ENCODE peak calls at places on chromosomes 3 and 15, in six cellular contexts. One of them, this sample, is unnamed.

GRCh38 chr3:81743096-81744025 is 18.1 kb downstream of the GBE1 start:
- DNase-seq in GM23338: peak
- DNase-seq in hepatocyte: peak
- DNase-seq in Karpas-422: no peak
- DNase-seq in neuronal stem cell: no peak
- DNase-seq in HCT116: peak
- DNase-seq in this sample: peak

GRCh38 chr15:41620536-41621199 is 39.5 kb upstream of the MGA start:
- DNase-seq in HCT116: no peak
- DNase-seq in Karpas-422: peak
- DNase-seq in hepatocyte: no peak
- DNase-seq in GM23338: peak
- DNase-seq in neuronal stem cell: peak
- DNase-seq in this sample: no peak

GRCh38 chr15:37773111-37773860 is 161.2 kb upstream of the TMCO5A start:
- DNase-seq in HCT116: no peak
- DNase-seq in Karpas-422: no peak
- DNase-seq in GM23338: no peak
- DNase-seq in neuronal stem cell: no peak
- DNase-seq in hepatocyte: no peak
- DNase-seq in this sample: no peak

GRCh38 chr3:32963871-32964270 is 12.4 kb downstream of the CCR4 start:
- DNase-seq in neuronal stem cell: no peak
- DNase-seq in HCT116: no peak
- DNase-seq in hepatocyte: no peak
- DNase-seq in GM23338: no peak
- DNase-seq in Karpas-422: no peak
- DNase-seq in this sample: peak

GRCh38 chr3:112197131-112197530 is 64.1 kb upstream of the GCSAM start:
- DNase-seq in Karpas-422: no peak
- DNase-seq in hepatocyte: no peak
- DNase-seq in GM23338: peak
- DNase-seq in neuronal stem cell: no peak
- DNase-seq in HCT116: no peak
- DNase-seq in this sample: no peak

GRCh38 chr15:78105541-78106241 is 13.3 kb downstream of the SH2D7 start:
- DNase-seq in hepatocyte: no peak
- DNase-seq in neuronal stem cell: no peak
- DNase-seq in Karpas-422: no peak
- DNase-seq in HCT116: no peak
- DNase-seq in GM23338: no peak
- DNase-seq in this sample: no peak

GRCh38 chr3:10907262-10907661 is 85.3 kb upstream of the SLC6A1 start:
- DNase-seq in GM23338: peak
- DNase-seq in hepatocyte: no peak
- DNase-seq in neuronal stem cell: no peak
- DNase-seq in HCT116: peak
- DNase-seq in Karpas-422: no peak
- DNase-seq in this sample: no peak

GRCh38 chr15:60590935-60591490 is 112.1 kb upstream of the ICE2 start:
- DNase-seq in neuronal stem cell: peak
- DNase-seq in HCT116: no peak
- DNase-seq in Karpas-422: no peak
- DNase-seq in GM23338: peak
- DNase-seq in hepatocyte: peak
- DNase-seq in this sample: no peak

GRCh38 chr3:24318668-24319287 is 175.9 kb downstream of the THRB start:
- DNase-seq in hepatocyte: no peak
- DNase-seq in HCT116: no peak
- DNase-seq in Karpas-422: no peak
- DNase-seq in GM23338: no peak
- DNase-seq in neuronal stem cell: no peak
- DNase-seq in this sample: peak

GRCh38 chr3:59877679-59878427 is 828.0 kb upstream of the CFAP20DC start:
- DNase-seq in HCT116: no peak
- DNase-seq in Karpas-422: no peak
- DNase-seq in neuronal stem cell: no peak
- DNase-seq in GM23338: no peak
- DNase-seq in hepatocyte: no peak
- DNase-seq in this sample: peak

GRCh38 chr3:111712294-111713180 is 117.4 kb upstream of the ZBED2 start:
- DNase-seq in hepatocyte: no peak
- DNase-seq in neuronal stem cell: no peak
- DNase-seq in HCT116: no peak
- DNase-seq in Karpas-422: peak
- DNase-seq in GM23338: no peak
- DNase-seq in this sample: peak

GRCh38 chr15:68391084-68391483 is 40.9 kb downstream of the ITGA11 start:
- DNase-seq in hepatocyte: no peak
- DNase-seq in neuronal stem cell: no peak
- DNase-seq in GM23338: no peak
- DNase-seq in Karpas-422: no peak
- DNase-seq in HCT116: no peak
- DNase-seq in this sample: no peak

GRCh38 chr3:72255736-72256559 is 471.0 kb upstream of the PROK2 start:
- DNase-seq in neuronal stem cell: no peak
- DNase-seq in hepatocyte: peak
- DNase-seq in HCT116: no peak
- DNase-seq in GM23338: peak
- DNase-seq in Karpas-422: peak
- DNase-seq in this sample: no peak

GRCh38 chr15:92383528-92384326 is 10.0 kb upstream of the ST8SIA2 start:
- DNase-seq in GM23338: peak
- DNase-seq in Karpas-422: peak
- DNase-seq in neuronal stem cell: peak
- DNase-seq in hepatocyte: peak
- DNase-seq in HCT116: peak
- DNase-seq in this sample: no peak

GRCh38 chr3:113212155-113212844 is 943 bp downstream of the BOC start:
- DNase-seq in neuronal stem cell: no peak
- DNase-seq in Karpas-422: no peak
- DNase-seq in hepatocyte: peak
- DNase-seq in HCT116: no peak
- DNase-seq in GM23338: peak
- DNase-seq in this sample: no peak

GRCh38 chr15:35630570-35630969 is 84.6 kb upstream of the DPH6 start:
- DNase-seq in Karpas-422: no peak
- DNase-seq in HCT116: no peak
- DNase-seq in hepatocyte: peak
- DNase-seq in neuronal stem cell: no peak
- DNase-seq in GM23338: no peak
- DNase-seq in this sample: no peak

GRCh38 chr3:104388624-104389023 is 978.1 kb upstream of the ALCAM start:
- DNase-seq in Karpas-422: no peak
- DNase-seq in HCT116: no peak
- DNase-seq in hepatocyte: peak
- DNase-seq in GM23338: no peak
- DNase-seq in neuronal stem cell: no peak
- DNase-seq in this sample: no peak

GRCh38 chr3:113304102-113304501 is 92.7 kb downstream of the BOC start:
- DNase-seq in HCT116: no peak
- DNase-seq in neuronal stem cell: no peak
- DNase-seq in hepatocyte: no peak
- DNase-seq in GM23338: no peak
- DNase-seq in Karpas-422: no peak
- DNase-seq in this sample: no peak

GRCh38 chr3:151538706-151539403 is 78.0 kb upstream of the IGSF10 start:
- DNase-seq in GM23338: peak
- DNase-seq in HCT116: no peak
- DNase-seq in hepatocyte: no peak
- DNase-seq in neuronal stem cell: no peak
- DNase-seq in Karpas-422: no peak
- DNase-seq in this sample: no peak

GRCh38 chr15:86439614-86440013 is 359.9 kb downstream of the AGBL1 start:
- DNase-seq in hepatocyte: peak
- DNase-seq in Karpas-422: no peak
- DNase-seq in HCT116: no peak
- DNase-seq in GM23338: no peak
- DNase-seq in neuronal stem cell: no peak
- DNase-seq in this sample: no peak

GRCh38 chr15:72341361-72341760 is 21.4 kb upstream of the CELF6 start:
- DNase-seq in Karpas-422: no peak
- DNase-seq in neuronal stem cell: peak
- DNase-seq in GM23338: peak
- DNase-seq in hepatocyte: peak
- DNase-seq in HCT116: peak
- DNase-seq in this sample: no peak

GRCh38 chr3:58526124-58526957 is 10.6 kb downstream of the ACOX2 start:
- DNase-seq in HCT116: peak
- DNase-seq in hepatocyte: peak
- DNase-seq in GM23338: peak
- DNase-seq in neuronal stem cell: no peak
- DNase-seq in Karpas-422: no peak
- DNase-seq in this sample: peak

GRCh38 chr15:23440596-23440995 is 6.4 kb downstream of the GOLGA6L2 start:
- DNase-seq in hepatocyte: no peak
- DNase-seq in neuronal stem cell: no peak
- DNase-seq in HCT116: no peak
- DNase-seq in GM23338: no peak
- DNase-seq in Karpas-422: no peak
- DNase-seq in this sample: no peak

GRCh38 chr3:188133219-188133618 is 20.7 kb upstream of the LPP start:
- DNase-seq in HCT116: no peak
- DNase-seq in GM23338: no peak
- DNase-seq in Karpas-422: no peak
- DNase-seq in neuronal stem cell: no peak
- DNase-seq in hepatocyte: no peak
- DNase-seq in this sample: no peak

GRCh38 chr3:21944251-21944650 is 193.2 kb upstream of the ZNF385D start:
- DNase-seq in HCT116: no peak
- DNase-seq in GM23338: no peak
- DNase-seq in Karpas-422: no peak
- DNase-seq in hepatocyte: no peak
- DNase-seq in neuronal stem cell: peak
- DNase-seq in this sample: no peak

GRCh38 chr3:148054999-148055398 is 642.7 kb upstream of the AGTR1 start:
- DNase-seq in GM23338: no peak
- DNase-seq in hepatocyte: no peak
- DNase-seq in neuronal stem cell: no peak
- DNase-seq in HCT116: no peak
- DNase-seq in Karpas-422: no peak
- DNase-seq in this sample: no peak

GRCh38 chr3:118945834-118946233 is 88.8 kb downstream of the IGSF11 start:
- DNase-seq in hepatocyte: no peak
- DNase-seq in HCT116: no peak
- DNase-seq in GM23338: no peak
- DNase-seq in neuronal stem cell: no peak
- DNase-seq in Karpas-422: no peak
- DNase-seq in this sample: no peak

GRCh38 chr15:50222181-50222580 is 40.2 kb downstream of the SLC27A2 start:
- DNase-seq in Karpas-422: no peak
- DNase-seq in hepatocyte: no peak
- DNase-seq in neuronal stem cell: no peak
- DNase-seq in GM23338: no peak
- DNase-seq in HCT116: no peak
- DNase-seq in this sample: no peak

GRCh38 chr3:107085261-107085660 is 292.0 kb upstream of the CCDC54 start:
- DNase-seq in neuronal stem cell: no peak
- DNase-seq in GM23338: no peak
- DNase-seq in HCT116: no peak
- DNase-seq in Karpas-422: no peak
- DNase-seq in hepatocyte: no peak
- DNase-seq in this sample: no peak

GRCh38 chr3:4825572-4826236 is 153.5 kb upstream of the BHLHE40 start:
- DNase-seq in neuronal stem cell: no peak
- DNase-seq in Karpas-422: no peak
- DNase-seq in hepatocyte: no peak
- DNase-seq in HCT116: no peak
- DNase-seq in GM23338: no peak
- DNase-seq in this sample: no peak
- H2AFZ ChIP-seq in neuronal stem cell: no peak
- H2AFZ ChIP-seq in Karpas-422: no peak
- H2AFZ ChIP-seq in hepatocyte: no peak
- H2AFZ ChIP-seq in HCT116: no peak
- H2AFZ ChIP-seq in GM23338: no peak
- H2AFZ ChIP-seq in this sample: peak

DNA sequence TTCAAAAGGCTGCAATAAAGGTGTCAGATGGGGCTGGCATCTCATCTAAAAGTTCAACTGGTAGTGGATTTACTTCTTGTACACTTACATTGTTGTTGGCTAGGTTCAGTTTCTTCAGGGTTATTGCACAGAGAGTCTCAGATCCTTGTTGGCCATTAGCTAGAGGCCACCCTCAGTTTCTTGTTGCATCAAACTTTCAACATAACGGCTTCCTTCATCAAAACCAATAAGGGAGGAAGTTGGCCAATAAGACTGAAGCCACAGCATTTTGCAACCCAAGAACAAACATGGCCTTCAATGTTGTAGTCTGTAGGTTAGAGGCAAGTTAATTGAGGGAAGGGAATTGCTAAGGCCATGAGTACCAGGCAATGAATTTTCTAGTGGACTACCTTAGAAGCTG is 218.0 kb downstream of the ZBBX start:
- DNase-seq in Karpas-422: no peak
- DNase-seq in HCT116: no peak
- DNase-seq in neuronal stem cell: no peak
- DNase-seq in hepatocyte: no peak
- DNase-seq in GM23338: no peak
- DNase-seq in this sample: no peak
- H2AFZ ChIP-seq in Karpas-422: no peak
- H2AFZ ChIP-seq in HCT116: no peak
- H2AFZ ChIP-seq in neuronal stem cell: no peak
- H2AFZ ChIP-seq in hepatocyte: no peak
- H2AFZ ChIP-seq in GM23338: no peak
- H2AFZ ChIP-seq in this sample: no peak

DNA sequence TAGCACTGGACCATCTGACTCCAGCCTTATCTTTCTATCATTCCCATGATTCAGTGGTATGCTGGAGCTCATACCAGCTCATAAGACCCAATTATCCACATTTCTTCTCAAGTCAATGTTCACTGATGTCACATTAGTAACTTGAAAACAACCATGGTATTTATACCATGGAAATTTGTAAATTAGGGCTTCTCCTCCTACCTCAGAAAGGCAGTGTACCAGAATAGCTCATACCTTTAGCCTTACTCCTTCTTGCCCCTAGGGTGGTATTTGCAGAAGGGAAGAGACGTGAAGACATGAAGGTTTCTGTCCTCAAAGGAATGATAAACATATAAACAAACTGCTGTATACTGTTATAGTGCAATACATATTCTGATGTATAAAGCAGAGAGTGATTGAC is 114.2 kb downstream of the NEK11 start:
- DNase-seq in GM23338: no peak
- DNase-seq in HCT116: no peak
- DNase-seq in Karpas-422: no peak
- DNase-seq in neuronal stem cell: no peak
- DNase-seq in hepatocyte: no peak
- DNase-seq in this sample: no peak
- H2AFZ ChIP-seq in GM23338: no peak
- H2AFZ ChIP-seq in HCT116: no peak
- H2AFZ ChIP-seq in Karpas-422: no peak
- H2AFZ ChIP-seq in neuronal stem cell: no peak
- H2AFZ ChIP-seq in hepatocyte: no peak
- H2AFZ ChIP-seq in this sample: no peak

DNA sequence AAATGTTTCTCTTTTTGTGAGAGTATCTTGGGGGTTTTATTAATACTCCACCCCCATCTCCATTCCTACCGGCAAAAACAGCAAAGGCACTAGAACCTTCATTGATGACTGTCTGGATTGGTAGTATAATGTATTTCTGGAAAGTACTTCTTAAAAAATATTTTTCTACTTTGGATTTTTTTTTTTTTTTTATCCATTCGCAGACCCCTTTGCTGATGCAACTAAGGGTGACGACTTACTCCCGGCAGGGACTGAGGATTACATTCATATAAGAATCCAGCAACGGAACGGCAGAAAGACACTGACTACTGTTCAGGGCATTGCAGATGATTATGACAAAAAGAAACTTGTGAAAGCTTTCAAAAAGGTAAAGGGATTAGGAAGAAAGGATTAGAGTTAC is 1.2 kb downstream of the EIF1B start:
- DNase-seq in Karpas-422: no peak
- DNase-seq in GM23338: no peak
- DNase-seq in neuronal stem cell: no peak
- DNase-seq in hepatocyte: no peak
- DNase-seq in HCT116: no peak
- DNase-seq in this sample: no peak
- H2AFZ ChIP-seq in Karpas-422: no peak
- H2AFZ ChIP-seq in GM23338: no peak
- H2AFZ ChIP-seq in neuronal stem cell: no peak
- H2AFZ ChIP-seq in hepatocyte: peak
- H2AFZ ChIP-seq in HCT116: no peak
- H2AFZ ChIP-seq in this sample: no peak

This sample was measured in keratinocyte.